ENCODE peak calls at places on chromosome 1, in six cellular contexts. E is type B pancreatic cell; A is fibroblast of the conjunctiva; M is central memory CD4-positive, alpha-beta T cell; V is germinal center; Y is activated CD4-positive, alpha-beta T cell treated with anti-CD3 and anti-CD28 coated beads, Interleukin-2, amount 10 ng/mL, durations not matched to agents 7 days and 5 days. D is an unnamed sample.

GRCh38 chr1:222104661-222105392 is 362.9 kb upstream of the DUSP10 start:
- DNase-seq in M (no peak), Y (no peak), A (no peak), V (no peak), E (no peak), D (no peak)

GRCh38 chr1:167627865-167628641 is 2.0 kb upstream of the RCSD1 start:
- DNase-seq in M (peak), A (no peak), Y (peak), V (peak), E (peak), D (peak)

GRCh38 chr1:62720946-62721554 is 32.9 kb upstream of the DOCK7 start:
- DNase-seq in E (no peak), A (no peak), V (no peak), M (no peak), Y (no peak), D (no peak)

GRCh38 chr1:153626929-153627796 is at the start of gene S100A13:
- DNase-seq in V (peak), Y (no peak), E (peak), A (peak), M (no peak), D (no peak)

GRCh38 chr1:8418301-8418700 is 100.4 kb downstream of the SLC45A1 start:
- DNase-seq in E (no peak), V (no peak), M (no peak), A (no peak), Y (no peak), D (no peak)

GRCh38 chr1:84960371-84960770 is 36.5 kb downstream of the MCOLN2 start:
- DNase-seq in A (peak), E (no peak), V (no peak), M (no peak), Y (no peak), D (no peak)

GRCh38 chr1:12406218-12407021 is 176.6 kb downstream of the VPS13D start:
- DNase-seq in M (no peak), Y (no peak), V (no peak), A (peak), E (no peak), D (no peak)

GRCh38 chr1:21262282-21263051 is 27.8 kb downstream of the ECE1 start:
- DNase-seq in Y (no peak), M (no peak), A (peak), V (no peak), E (no peak), D (no peak)

GRCh38 chr1:223628858-223629257 is 36.6 kb downstream of the CAPN8 start:
- DNase-seq in M (no peak), Y (no peak), A (no peak), E (no peak), V (no peak), D (no peak)

GRCh38 chr1:7207875-7208646 is 422.8 kb downstream of the CAMTA1 start:
- DNase-seq in A (peak), V (peak), M (no peak), Y (peak), E (no peak), D (peak)

GRCh38 chr1:27179373-27179772 is 24.4 kb upstream of the SLC9A1 start:
- DNase-seq in M (no peak), Y (no peak), A (no peak), E (no peak), V (no peak), D (no peak)

GRCh38 chr1:154716614-154717372 is 108.8 kb upstream of the ADAR start:
- DNase-seq in E (no peak), Y (no peak), V (no peak), M (no peak), A (no peak), D (peak)

GRCh38 chr1:170700842-170701305 is 36.9 kb downstream of the PRRX1 start:
- DNase-seq in V (no peak), E (no peak), A (no peak), M (no peak), Y (no peak), D (no peak)

GRCh38 chr1:63980706-63981407 is 207.0 kb downstream of the ROR1 start:
- DNase-seq in M (no peak), E (no peak), V (no peak), A (no peak), Y (no peak), D (no peak)

GRCh38 chr1:21874778-21875547 is 62.1 kb downstream of the HSPG2 start:
- DNase-seq in A (no peak), M (no peak), V (no peak), E (no peak), Y (no peak), D (no peak)

GRCh38 chr1:37661401-37661800 is 26.7 kb upstream of the RSPO1 start:
- DNase-seq in A (no peak), Y (no peak), V (no peak), E (no peak), M (no peak), D (no peak)